ENCODE peak calls at places on chromosome 20, in five cellular contexts. N, C, D, Y and W are unnamed samples.

GRCh38 chr20:46955601-46956556 is 61.2 kb downstream of the EYA2 start:
- DNase-seq in C (no peak), D (peak; percentile 75), N (no peak), Y (no peak), W (no peak)

GRCh38 chr20:33964431-33964830 is 29.3 kb upstream of the RALY start:
- DNase-seq in C (no peak), N (no peak), Y (no peak), D (no peak), W (no peak)

GRCh38 chr20:905999-906520 is 10.1 kb downstream of the ANGPT4 start:
- DNase-seq in N (no peak), C (no peak), Y (no peak), D (no peak), W (no peak)

GRCh38 chr20:4170621-4171537 is 155.5 kb upstream of the RNF24 start:
- DNase-seq in D (no peak), C (no peak), Y (no peak), N (no peak), W (peak; percentile 60)

GRCh38 chr20:8639112-8639778 is 429.6 kb upstream of the PLCB4 start:
- DNase-seq in N (no peak), D (no peak), C (no peak), Y (no peak), W (no peak)

GRCh38 chr20:35306931-35307517 is 14.8 kb upstream of the FAM83C start:
- DNase-seq in Y (peak; percentile 84), N (peak; percentile 55), D (peak; percentile 84), C (peak; percentile 76), W (peak; percentile 63)

GRCh38 chr20:33370296-33370695 is 31.0 kb downstream of the CDK5RAP1 start:
- DNase-seq in Y (no peak), C (no peak), D (no peak), N (no peak), W (peak; percentile 29)

GRCh38 chr20:57596998-57597939 is 23.0 kb downstream of the ZBP1 start:
- DNase-seq in C (peak; percentile 84), N (peak; percentile 53), D (peak; percentile 17), Y (peak; percentile 53), W (peak; percentile 77)

GRCh38 chr20:4406627-4407026 is 315.1 kb upstream of the PRND start:
- DNase-seq in C (no peak), D (peak; percentile 88), Y (no peak), N (no peak), W (no peak)

GRCh38 chr20:4962257-4962855 is 39.0 kb downstream of the SLC23A2 start:
- DNase-seq in D (no peak), Y (no peak), C (no peak), N (no peak), W (no peak)

GRCh38 chr20:50519036-50519780 is 9.0 kb downstream of the PTPN1 start:
- DNase-seq in C (no peak), Y (no peak), D (no peak), N (no peak), W (no peak)

GRCh38 chr20:49360242-49360968 is 82.5 kb upstream of the ZNFX1 start:
- DNase-seq in D (no peak), C (no peak), N (no peak), Y (no peak), W (no peak)

GRCh38 chr20:37519508-37520416 is 1.3 kb upstream of the NNAT start:
- DNase-seq in Y (no peak), N (no peak), C (peak; percentile 35), D (no peak), W (peak; percentile 22)

GRCh38 chr20:59159091-59159821 is 4.4 kb upstream of the ZNF831 start:
- DNase-seq in D (no peak), C (no peak), Y (no peak), N (no peak), W (no peak)

GRCh38 chr20:61875221-61875885 is 190.3 kb downstream of the TAF4 start:
- DNase-seq in C (peak; percentile 65), D (no peak), N (no peak), Y (peak; percentile 13), W (no peak)
- TF ChIP-seq CTCF in C (no peak), D (no peak), N (no peak), Y (no peak), W (no peak)

DNA sequence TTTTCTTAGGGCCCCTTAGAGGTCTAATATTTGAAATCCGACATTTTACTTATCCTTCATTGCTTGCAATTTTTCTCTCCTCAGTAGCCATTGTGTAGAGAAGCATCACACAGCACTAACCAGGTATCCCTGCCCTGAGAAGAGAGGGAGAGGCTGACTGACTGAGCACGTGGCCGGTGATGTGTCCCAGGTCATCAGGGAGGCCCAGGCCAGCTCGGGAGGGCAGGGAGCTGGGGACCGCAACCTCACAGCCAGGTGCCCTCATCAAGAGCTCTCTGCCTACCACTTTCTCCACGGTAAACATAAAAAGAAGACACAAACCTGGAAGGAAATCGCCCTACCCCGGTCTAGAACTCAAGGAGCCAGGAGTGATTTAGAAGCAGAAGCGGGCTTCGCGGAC is 285.2 kb downstream of the CDH4 start:
- DNase-seq in D (no peak), Y (no peak), N (no peak), C (no peak), W (no peak)
- TF ChIP-seq CTCF in D (no peak), Y (no peak), N (no peak), C (no peak), W (no peak)

GRCh38 chr20:31951203-31951529 is 680 bp downstream of the PDRG1 start:
- DNase-seq in C (no peak), N (no peak), D (no peak), Y (no peak), W (no peak)

GRCh38 chr20:31953749-31954148 is 1.9 kb upstream of the PDRG1 start:
- DNase-seq in D (no peak), N (no peak), C (no peak), Y (no peak), W (no peak)

GRCh38 chr20:31951530-31952453 is at the start of gene PDRG1:
- DNase-seq in D (peak; percentile 93), Y (peak; percentile 96), C (peak; percentile 100), N (peak; percentile 95), W (peak; percentile 98)

GRCh38 chr20:31954500-31954899 is 2.7 kb upstream of the PDRG1 start:
- DNase-seq in Y (no peak), D (no peak), N (no peak), C (no peak), W (no peak)

DNA sequence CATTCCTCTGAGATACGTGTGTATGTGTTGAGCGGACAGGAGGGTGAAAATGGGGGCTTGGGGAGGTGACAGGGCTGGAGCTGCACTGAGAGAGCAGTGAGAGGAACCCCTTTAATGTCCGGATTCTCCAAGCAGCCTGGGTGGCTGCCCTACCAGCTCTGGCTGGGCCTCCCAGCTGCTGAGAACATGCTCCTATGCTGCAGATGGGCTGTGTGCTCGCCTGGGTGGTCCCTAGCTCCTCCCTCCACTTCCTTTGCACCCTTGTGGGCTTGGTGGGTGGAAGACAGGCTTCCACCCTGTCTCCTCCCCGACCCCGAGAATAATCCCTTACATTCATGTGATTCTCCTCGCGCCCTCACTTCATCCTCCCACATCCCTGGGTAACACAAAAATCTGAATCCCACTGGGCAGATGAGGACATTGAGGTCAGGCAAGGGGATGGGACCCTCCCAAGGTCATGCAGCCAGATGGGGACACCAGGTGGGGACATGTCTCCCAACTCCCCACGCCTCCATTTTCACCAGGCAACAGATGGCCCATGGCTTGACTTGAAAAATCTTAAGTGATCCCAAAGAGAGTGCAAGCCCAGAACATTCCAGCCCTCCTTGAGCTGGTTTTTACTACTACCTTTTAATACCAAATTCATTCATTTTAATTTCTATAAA is 4.8 kb upstream of the PDRG1 start:
- DNase-seq in Y (no peak), C (peak; percentile 76), N (no peak), D (no peak), W (no peak)
- TF ChIP-seq CTCF in Y (no peak), C (no peak), N (no peak), D (no peak), W (no peak)

DNA sequence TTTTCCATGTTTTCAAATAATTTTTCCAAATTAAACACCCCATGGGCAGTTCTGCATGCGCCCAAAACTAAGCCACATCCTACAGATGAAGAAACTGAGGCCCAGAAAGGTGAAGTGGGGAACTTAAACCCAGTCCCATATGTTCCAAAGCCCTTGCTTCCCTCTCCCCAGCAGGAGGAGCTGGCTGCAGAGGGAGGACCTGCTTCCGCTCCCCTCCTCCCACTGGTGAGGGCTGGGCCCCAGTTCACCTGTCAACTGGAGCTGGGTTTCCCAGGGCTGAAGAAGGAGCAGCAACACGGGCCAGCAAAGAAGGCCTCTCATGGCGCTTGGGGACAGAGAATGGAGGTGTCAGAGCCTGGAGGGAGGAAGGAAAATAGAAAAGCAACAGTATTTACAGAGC is 1.4 kb upstream of the RBPJL start:
- DNase-seq in N (no peak), Y (no peak), C (no peak), D (no peak), W (no peak)
- TF ChIP-seq CTCF in N (no peak), Y (no peak), C (no peak), D (no peak), W (no peak)

GRCh38 chr20:10047427-10047826 is 12.6 kb downstream of the ANKEF1 start:
- DNase-seq in D (peak; percentile 1), C (peak; percentile 59), Y (peak; percentile 53), N (no peak), W (no peak)
- TF ChIP-seq CTCF in D (no peak), C (peak; percentile 15), Y (peak; percentile 32), N (no peak), W (no peak)

GRCh38 chr20:6384368-6384767 is 261.5 kb upstream of the FERMT1 start:
- DNase-seq in D (no peak), C (no peak), Y (no peak), N (no peak), W (no peak)

GRCh38 chr20:6384956-6385355 is 262.1 kb upstream of the FERMT1 start:
- DNase-seq in D (no peak), C (no peak), N (no peak), Y (no peak), W (no peak)

DNA sequence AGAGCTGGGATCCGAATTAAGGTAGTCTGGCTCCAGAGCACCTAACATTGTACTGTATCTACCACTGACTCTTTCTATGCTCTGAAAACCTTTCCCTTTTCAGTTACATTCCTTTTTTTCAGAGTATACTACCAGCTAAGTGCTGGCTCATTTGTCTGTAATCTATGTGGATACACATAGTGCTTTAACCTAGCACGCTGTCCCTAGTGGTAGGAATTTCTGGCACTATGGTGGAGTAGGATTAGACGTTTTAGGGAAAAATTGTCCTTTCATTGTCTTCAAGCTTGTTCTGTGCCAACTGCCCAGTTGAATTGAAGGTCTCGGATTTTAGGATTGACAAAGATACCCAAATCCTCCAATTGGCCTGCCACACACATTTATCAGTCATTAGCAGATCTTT is 259.1 kb upstream of the FERMT1 start:
- DNase-seq in N (no peak), C (no peak), D (peak; percentile 44), Y (peak; percentile 11), W (no peak)
- TF ChIP-seq CTCF in N (no peak), C (peak; percentile 71), D (peak; percentile 56), Y (no peak), W (no peak)

GRCh38 chr20:63175031-63175895 is 40.7 kb downstream of the YTHDF1 start:
- DNase-seq in D (no peak), C (no peak), N (no peak), Y (no peak), W (no peak)
- TF ChIP-seq CTCF in D (no peak), C (no peak), N (no peak), Y (no peak), W (no peak)

GRCh38 chr20:56247954-56248782 is at the start of gene MC3R:
- DNase-seq in D (peak; percentile 30), C (peak; percentile 64), N (peak; percentile 45), Y (peak; percentile 63), W (peak; percentile 66)
- TF ChIP-seq CTCF in D (peak; percentile 52), C (peak; percentile 35), N (no peak), Y (peak; percentile 62), W (no peak)